ENCODE peak calls at places on chromosome 18, in seven cellular contexts. R, Z, U, N, D, T and W are unnamed samples. For H3K4me1, the result is how much of the 10 kb centered on the place peaks cover.

GRCh38 chr18:39960545-39960944 is 1994.5 kb upstream of the PIK3C3 start:
- DNase-seq in R (no peak), Z (no peak), U (no peak), N (no peak), D (no peak), T (peak), W (no peak)

GRCh38 chr18:52716926-52717325 is 376.9 kb downstream of the DCC start:
- DNase-seq in R (peak), Z (no peak), U (no peak), N (peak), D (peak), T (no peak), W (peak)

GRCh38 chr18:24672165-24672950 is 211.9 kb downstream of the HRH4 start:
- DNase-seq in R (no peak), Z (no peak), U (no peak), N (no peak), D (no peak), T (no peak), W (no peak)

GRCh38 chr18:34909637-34910364 is 131.4 kb upstream of the MAPRE2 start:
- DNase-seq in R (no peak), Z (no peak), U (no peak), N (no peak), D (no peak), T (peak), W (no peak)

GRCh38 chr18:27838230-27838629 is 338.7 kb downstream of the CDH2 start:
- DNase-seq in R (no peak), Z (no peak), U (no peak), N (no peak), D (no peak), T (peak), W (no peak)

GRCh38 chr18:58861853-58862252 is 2.8 kb upstream of the ZNF532 start:
- DNase-seq in R (no peak), Z (no peak), U (no peak), N (no peak), D (no peak), T (no peak), W (no peak)

GRCh38 chr18:55376387-55376786 is 211.6 kb downstream of the TCF4 start:
- DNase-seq in R (no peak), Z (no peak), U (no peak), N (no peak), D (no peak), T (no peak), W (no peak)

GRCh38 chr18:62388855-62389760 is 64.0 kb downstream of the TNFRSF11A start:
- DNase-seq in R (no peak), Z (no peak), U (no peak), N (peak), D (peak), T (no peak), W (no peak)

GRCh38 chr18:70490008-70490933 is 201.4 kb downstream of the SOCS6 start:
- DNase-seq in R (peak), Z (no peak), U (no peak), N (peak), D (peak), T (peak), W (no peak)

GRCh38 chr18:60649816-60650215 is 277.2 kb upstream of the MC4R start:
- DNase-seq in R (no peak), Z (no peak), U (no peak), N (no peak), D (no peak), T (no peak), W (no peak)

GRCh38 chr18:9436176-9436575 is 39.1 kb upstream of the RALBP1 start:
- DNase-seq in R (no peak), Z (no peak), U (no peak), N (no peak), D (no peak), T (no peak), W (no peak)

GRCh38 chr18:10401489-10401888 is 52.9 kb upstream of the APCDD1 start:
- DNase-seq in R (no peak), Z (no peak), U (no peak), N (no peak), D (no peak), T (peak), W (no peak)

GRCh38 chr18:77096936-77097886 is 35.4 kb downstream of the MBP start:
- DNase-seq in R (no peak), Z (no peak), U (no peak), N (no peak), D (no peak), T (no peak), W (no peak)

GRCh38 chr18:73756256-73757091 is 391.2 kb downstream of the FBXO15 start:
- DNase-seq in R (no peak), Z (no peak), U (peak), N (peak), D (no peak), T (no peak), W (no peak)

GRCh38 chr18:47912343-47912742 is 18.1 kb downstream of the SMAD2 start:
- DNase-seq in R (no peak), Z (no peak), U (no peak), N (no peak), D (peak), T (no peak), W (no peak)

GRCh38 chr18:76437910-76438309 is 57.1 kb downstream of the ZNF516 start:
- DNase-seq in R (no peak), Z (no peak), U (no peak), N (no peak), D (no peak), T (no peak), W (no peak)

GRCh38 chr18:31447530-31448191 is at the start of gene DSG3:
- DNase-seq in R (no peak), Z (no peak), U (no peak), N (no peak), D (no peak), T (no peak), W (no peak)

GRCh38 chr18:31446854-31447253 is 687 bp upstream of the DSG3 start:
- DNase-seq in R (no peak), Z (no peak), U (no peak), N (no peak), D (no peak), T (peak), W (no peak)

GRCh38 chr18:31454066-31454708 is 6.6 kb downstream of the DSG3 start:
- DNase-seq in R (no peak), Z (no peak), U (no peak), N (peak), D (peak), T (peak), W (no peak)

GRCh38 chr18:31450409-31450808 is 2.9 kb downstream of the DSG3 start:
- DNase-seq in R (no peak), Z (no peak), U (no peak), N (no peak), D (no peak), T (peak), W (no peak)

GRCh38 chr18:31451625-31452024 is 4.1 kb downstream of the DSG3 start:
- DNase-seq in R (no peak), Z (no peak), U (no peak), N (no peak), D (no peak), T (no peak), W (no peak)
- TF ChIP-seq CTCF in R (no peak), Z (no peak), U (no peak), N (no peak), D (no peak), T (no peak), W (no peak)

GRCh38 chr18:75210274-75211001 is at the start of gene TSHZ1:
- DNase-seq in R (peak), Z (peak), U (no peak), N (peak), D (peak), T (peak), W (peak)
- H3K4me1 ChIP-seq in R (under half), Z (under half), U (half or more), N (under half), D (under half), T (under half), W (under half)

GRCh38 chr18:1103567-1103966 is 198.9 kb downstream of the ADCYAP1 start:
- DNase-seq in R (no peak), Z (no peak), U (no peak), N (no peak), D (no peak), T (peak), W (no peak)

GRCh38 chr18:1104265-1104792 is 199.7 kb downstream of the ADCYAP1 start:
- DNase-seq in R (no peak), Z (no peak), U (no peak), N (no peak), D (no peak), T (peak), W (no peak)

DNA sequence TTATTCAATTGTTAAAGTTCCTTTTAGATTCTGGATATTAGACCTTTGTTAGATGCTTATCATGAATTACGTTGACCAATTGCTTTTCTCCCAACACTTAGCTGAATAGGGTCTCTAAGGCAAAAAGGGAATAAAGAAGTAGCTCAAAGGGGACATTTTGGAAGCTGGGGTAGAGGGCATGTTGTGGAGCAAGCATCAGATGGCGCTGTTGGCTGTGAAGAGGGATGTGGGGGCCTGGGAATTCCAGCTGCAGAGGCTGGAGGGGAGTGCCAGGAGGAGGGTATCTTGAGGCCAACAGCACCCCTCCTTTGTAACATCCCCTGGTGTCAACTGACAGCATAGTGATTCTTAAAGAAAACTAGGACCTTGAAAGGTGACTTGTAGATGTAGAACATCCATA is 198.2 kb downstream of the ADCYAP1 start:
- DNase-seq in R (no peak), Z (no peak), U (no peak), N (no peak), D (no peak), T (no peak), W (no peak)
- TF ChIP-seq CTCF in R (no peak), Z (no peak), U (no peak), N (no peak), D (no peak), T (no peak), W (no peak)

GRCh38 chr18:51039138-51040112 is 9.4 kb downstream of the SMAD4 start:
- DNase-seq in R (peak), Z (no peak), U (no peak), N (no peak), D (no peak), T (peak), W (no peak)
- H3K4me1 ChIP-seq in R (under half), Z (half or more), U (half or more), N (under half), D (under half), T (under half), W (under half)

GRCh38 chr18:21509062-21509461 is 91.4 kb downstream of the ESCO1 start:
- DNase-seq in R (no peak), Z (no peak), U (no peak), N (no peak), D (no peak), T (no peak), W (no peak)
- TF ChIP-seq CTCF in R (no peak), Z (no peak), U (no peak), N (no peak), D (no peak), T (no peak), W (no peak)